ENCODE peak calls at places on chromosome 16, in seven cellular contexts. H is heart left ventricle, G is lung, I is IMR-90, T is left ventricle myocardium inferior, Y is aorta, A is Karpas-422. K is an unnamed sample.
A peak's percentile ranks its signal among the peaks of the same experiment; 100 is the strongest.

GRCh38 chr16:20906225-20906870 is 5.8 kb downstream of the LYRM1 start:
- DNase-seq in G (no peak), I (peak; percentile 85), Y (no peak), T (no peak), A (no peak), H (no peak), K (no peak)

GRCh38 chr16:84617068-84617630 is 729 bp downstream of the COTL1 start:
- DNase-seq in T (no peak), Y (peak; percentile 69), G (no peak), H (peak; percentile 23), A (peak; percentile 81), I (no peak), K (no peak)

GRCh38 chr16:23987443-23987842 is 151.7 kb downstream of the PRKCB start:
- DNase-seq in Y (no peak), A (no peak), G (no peak), I (no peak), T (no peak), H (no peak), K (no peak)

GRCh38 chr16:52471650-52472370 is 75.1 kb downstream of the TOX3 start:
- DNase-seq in I (no peak), G (no peak), Y (no peak), A (no peak), H (no peak), T (no peak), K (no peak)

GRCh38 chr16:16109453-16110110 is 113.7 kb downstream of the ABCC6 start:
- DNase-seq in I (no peak), T (no peak), H (no peak), G (no peak), Y (no peak), A (no peak), K (no peak)

GRCh38 chr16:48501516-48502377 is 108.2 kb downstream of the N4BP1 start:
- DNase-seq in G (no peak), T (no peak), A (peak; percentile 47), H (peak; percentile 23), I (no peak), Y (no peak), K (peak; percentile 84)

GRCh38 chr16:20740007-20740883 is 1.4 kb downstream of the THUMPD1 start:
- DNase-seq in I (no peak), G (no peak), T (no peak), Y (no peak), H (no peak), A (peak; percentile 62), K (no peak)

GRCh38 chr16:62620259-62620658 is 584.0 kb upstream of the CDH8 start:
- DNase-seq in A (no peak), H (no peak), T (no peak), G (no peak), I (no peak), Y (no peak), K (no peak)

GRCh38 chr16:56275801-56276200 is 84.5 kb downstream of the GNAO1 start:
- DNase-seq in H (no peak), G (no peak), A (no peak), T (no peak), Y (no peak), I (no peak), K (no peak)

GRCh38 chr16:70151941-70152509 is 21.6 kb upstream of the CLEC18C start:
- DNase-seq in I (no peak), G (no peak), H (no peak), A (no peak), Y (no peak), T (no peak), K (no peak)

GRCh38 chr16:12288537-12289174 is 312.1 kb downstream of the SNX29 start:
- DNase-seq in Y (no peak), T (no peak), I (no peak), H (no peak), G (no peak), A (no peak), K (no peak)

GRCh38 chr16:77424841-77425604 is 9.8 kb downstream of the ADAMTS18 start:
- DNase-seq in I (no peak), A (no peak), Y (no peak), H (no peak), G (no peak), T (no peak), K (no peak)

GRCh38 chr16:67157106-67157748 is 2.5 kb downstream of the TRADD start:
- DNase-seq in I (no peak), A (no peak), H (no peak), Y (no peak), T (no peak), G (no peak), K (no peak)

GRCh38 chr16:11094838-11095565 is 150.6 kb downstream of the CLEC16A start:
- DNase-seq in G (no peak), I (no peak), H (no peak), A (no peak), T (no peak), Y (no peak), K (no peak)

GRCh38 chr16:84138824-84139627 is 6.0 kb downstream of the HSDL1 start:
- DNase-seq in A (peak; percentile 73), H (no peak), T (no peak), Y (no peak), I (peak; percentile 52), G (peak; percentile 74), K (no peak)

GRCh38 chr16:30715777-30716445 is 16.9 kb downstream of the SRCAP start:
- DNase-seq in H (no peak), Y (no peak), T (no peak), A (no peak), G (no peak), I (peak; percentile 36), K (no peak)

GRCh38 chr16:82451449-82451848 is 175.3 kb upstream of the CDH13 start:
- DNase-seq in A (no peak), Y (no peak), I (no peak), T (no peak), G (peak; percentile 1), H (no peak), K (no peak)

GRCh38 chr16:16020291-16020690 is 70.9 kb downstream of the ABCC1 start:
- DNase-seq in G (no peak), Y (no peak), I (no peak), H (no peak), A (no peak), T (no peak), K (no peak)

GRCh38 chr16:74698220-74698619 is 2.4 kb downstream of the MLKL start:
- DNase-seq in G (no peak), H (no peak), I (peak; percentile 8), Y (no peak), A (no peak), T (no peak), K (no peak)

GRCh38 chr16:74995986-74996385 is 2.8 kb upstream of the ZNRF1 start:
- DNase-seq in T (no peak), Y (no peak), G (no peak), A (no peak), H (no peak), I (no peak), K (no peak)

GRCh38 chr16:70396209-70396904 is 42.5 kb downstream of the ST3GAL2 start:
- DNase-seq in A (peak; percentile 65), Y (no peak), T (no peak), H (no peak), G (no peak), I (peak; percentile 42), K (no peak)

GRCh38 chr16:79662673-79663313 is 62.3 kb upstream of the MAF start:
- DNase-seq in Y (no peak), G (no peak), A (no peak), H (no peak), I (no peak), T (no peak), K (peak; percentile 74)

GRCh38 chr16:61182416-61182815 is 853.8 kb downstream of the CDH8 start:
- DNase-seq in A (no peak), G (no peak), Y (no peak), H (no peak), I (no peak), T (no peak), K (no peak)

GRCh38 chr16:48676836-48677235 is 66.9 kb upstream of the N4BP1 start:
- DNase-seq in H (no peak), Y (no peak), I (peak; percentile 50), T (no peak), A (no peak), G (no peak), K (no peak)

DNA sequence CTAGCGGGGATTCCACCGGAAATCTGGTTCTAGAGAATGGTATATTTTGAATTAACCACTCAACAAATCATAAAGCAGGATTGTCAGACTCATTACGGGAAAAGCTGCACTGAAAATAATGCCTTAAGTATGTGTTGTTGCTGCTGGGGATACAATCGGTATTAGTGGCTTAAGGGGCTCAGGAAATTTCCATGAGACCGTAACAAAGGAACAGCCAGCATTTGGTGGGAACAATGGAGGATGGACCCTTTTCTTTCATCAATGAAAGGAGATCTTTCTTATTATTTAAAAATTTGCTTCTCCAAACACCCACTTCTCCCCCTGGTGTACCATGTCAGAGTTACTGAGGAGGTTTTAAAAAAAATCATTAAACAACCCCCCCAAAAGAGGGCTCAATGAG is 342.6 kb upstream of the ZFHX3 start:
- DNase-seq in Y (no peak), G (no peak), T (no peak), I (no peak), A (no peak), H (no peak), K (no peak)
- H3K27me3 ChIP-seq in Y (no peaks in the 10 kb centered on the region), G (no peaks in the 10 kb centered on the region), T (no peaks in the 10 kb centered on the region), I (no peaks in the 10 kb centered on the region), A (no peaks in the 10 kb centered on the region), H (no peaks in the 10 kb centered on the region), K (no peaks in the 10 kb centered on the region)

DNA sequence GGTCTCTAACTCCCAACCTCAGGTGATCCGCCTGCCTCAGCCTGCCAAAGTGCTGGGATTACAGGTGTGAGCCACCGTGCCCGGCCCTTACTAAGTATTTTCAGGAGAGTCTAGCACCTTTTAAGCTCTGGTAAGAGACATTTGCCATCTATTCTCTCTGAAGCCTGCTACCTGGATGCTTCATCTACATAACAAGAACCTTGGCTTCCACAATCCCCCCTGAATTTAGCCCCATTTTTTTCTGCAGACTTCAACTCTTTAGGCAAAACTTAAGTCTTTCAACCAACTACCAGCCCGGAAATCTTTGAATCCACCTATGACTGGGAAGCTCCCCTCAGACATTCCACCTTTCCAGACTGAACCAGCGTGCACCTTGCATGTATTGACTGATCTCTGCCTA is 14.0 kb upstream of the UBE2I start:
- DNase-seq in I (no peak), G (no peak), T (no peak), A (no peak), H (no peak), Y (no peak), K (no peak)
- H3K27me3 ChIP-seq in I (peaks cover 28% of the 10 kb centered on the region), G (no peaks in the 10 kb centered on the region), T (peaks cover 91% of the 10 kb centered on the region), A (no peaks in the 10 kb centered on the region), H (peaks cover 19% of the 10 kb centered on the region), Y (no peaks in the 10 kb centered on the region), K (no peaks in the 10 kb centered on the region)

DNA sequence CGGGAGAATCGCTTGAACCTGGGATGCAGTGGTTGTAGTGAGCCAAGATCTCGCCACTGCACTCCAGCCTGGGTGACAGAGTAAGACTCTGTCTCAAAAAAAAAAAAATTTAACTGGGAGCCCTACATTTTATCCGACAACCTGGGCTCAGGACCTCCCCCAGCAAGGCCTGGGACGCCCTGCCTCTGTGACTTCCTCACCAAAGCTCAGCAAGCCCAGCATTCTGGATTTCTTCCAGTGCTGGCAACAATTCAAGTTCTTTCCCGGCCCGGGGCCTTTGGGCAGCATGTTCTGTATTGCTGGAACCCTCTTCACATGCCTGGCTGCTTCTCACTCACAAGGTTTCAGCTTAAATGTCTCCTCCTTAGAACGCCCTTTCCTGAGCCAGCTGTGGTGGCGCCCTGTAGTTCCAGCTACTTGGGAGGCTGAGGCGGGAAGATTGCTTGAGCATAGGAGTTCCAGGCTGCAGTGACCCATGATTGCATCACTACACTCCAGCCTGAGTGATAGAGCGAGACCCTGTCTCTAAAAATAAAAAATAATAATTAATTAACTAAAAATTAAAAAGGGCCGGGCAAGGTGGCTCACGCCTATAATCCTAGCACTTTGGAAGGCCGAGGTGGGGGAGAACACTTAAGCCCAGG is 15.9 kb upstream of the MEIOB start:
- DNase-seq in I (no peak), Y (no peak), A (no peak), T (no peak), G (no peak), H (no peak), K (no peak)
- H3K27me3 ChIP-seq in I (peaks cover 40% of the 10 kb centered on the region), Y (no peaks in the 10 kb centered on the region), A (no peaks in the 10 kb centered on the region), T (peaks cover 97% of the 10 kb centered on the region), G (no peaks in the 10 kb centered on the region), H (no peaks in the 10 kb centered on the region), K (no peaks in the 10 kb centered on the region)

GRCh38 chr16:979106-979505 is 2.5 kb upstream of the SOX8 start:
- DNase-seq in Y (no peak), I (no peak), T (no peak), H (no peak), G (no peak), A (no peak), K (no peak)
- H3K27me3 ChIP-seq in Y (no peaks in the 10 kb centered on the region), I (peaks cover 90% of the 10 kb centered on the region), T (peaks cover 59% of the 10 kb centered on the region), H (peaks cover 50% of the 10 kb centered on the region), G (peaks cover 5% of the 10 kb centered on the region), A (no peaks in the 10 kb centered on the region), K (no peaks in the 10 kb centered on the region)